ENCODE peak calls at places on chromosomes 16 and 17, in ten cellular contexts. S, I, Z, H, J, E, V, G, Q and D are unnamed samples.

GRCh38 chr17:78397681-78398101 is 19.2 kb downstream of the PGS1 start:
- DNase-seq in G (no peak), V (no peak), Q (no peak), I (peak), J (no peak), E (no peak), Z (no peak), S (peak), H (no peak), D (no peak)

GRCh38 chr16:19130852-19131808 is 17.4 kb downstream of the ITPRIPL2 start:
- DNase-seq in I (no peak), Q (no peak), G (no peak), Z (no peak), S (peak), H (peak), J (no peak), E (peak), V (no peak), D (no peak)

GRCh38 chr17:18064053-18064452 is 23.7 kb upstream of the DRG2 start:
- DNase-seq in I (no peak), J (no peak), V (no peak), Z (no peak), Q (no peak), H (no peak), S (no peak), E (no peak), G (no peak), D (no peak)

GRCh38 chr16:6125483-6126259 is 1028.1 kb upstream of the EEF2KMT start:
- DNase-seq in J (no peak), V (no peak), G (peak), I (no peak), Q (no peak), E (no peak), Z (no peak), S (peak), H (no peak), D (no peak)

GRCh38 chr17:68290268-68290954 is 516 bp downstream of the SLC16A6 start:
- DNase-seq in V (peak), G (peak), E (no peak), I (no peak), H (no peak), S (no peak), Z (peak), J (peak), Q (no peak), D (no peak)

GRCh38 chr16:89744813-89745212 is 23.5 kb downstream of the ZNF276 start:
- DNase-seq in I (no peak), Z (no peak), V (no peak), J (no peak), S (no peak), H (no peak), E (no peak), G (no peak), Q (no peak), D (no peak)

GRCh38 chr16:5027575-5028235 is 6.0 kb downstream of the NAGPA start:
- DNase-seq in J (no peak), V (no peak), S (no peak), I (no peak), Q (no peak), E (no peak), Z (no peak), G (no peak), H (no peak), D (no peak)

GRCh38 chr17:59572301-59572924 is 7.0 kb downstream of the DHX40 start:
- DNase-seq in S (peak), V (no peak), E (peak), H (no peak), Z (no peak), Q (no peak), J (peak), I (no peak), G (no peak), D (no peak)

GRCh38 chr16:80369559-80369958 is 171.2 kb upstream of the DYNLRB2 start:
- DNase-seq in S (peak), V (peak), J (no peak), I (no peak), E (peak), Z (peak), G (peak), Q (peak), H (peak), D (no peak)

GRCh38 chr17:15340966-15341365 is 431 bp downstream of the TEKT3 start:
- DNase-seq in E (no peak), Q (no peak), V (no peak), J (no peak), I (no peak), Z (no peak), S (no peak), G (peak), H (no peak), D (no peak)

GRCh38 chr17:35942588-35943186 is 826 bp downstream of the LYZL6 start:
- DNase-seq in G (no peak), I (no peak), S (no peak), Z (no peak), E (no peak), H (no peak), V (no peak), J (no peak), Q (no peak), D (no peak)

GRCh38 chr17:73278465-73279453 is 17.1 kb upstream of the CPSF4L start:
- DNase-seq in E (peak), I (no peak), H (peak), G (no peak), S (no peak), V (no peak), Z (peak), J (no peak), Q (no peak), D (no peak)

GRCh38 chr17:1460233-1460632 is 4.2 kb upstream of the CRK start:
- DNase-seq in S (no peak), J (no peak), Z (peak), E (no peak), I (peak), Q (peak), G (no peak), H (no peak), V (no peak), D (peak)

GRCh38 chr17:14068542-14069250 is 608 bp upstream of the COX10 start:
- DNase-seq in E (no peak), Q (no peak), G (no peak), H (no peak), S (no peak), Z (no peak), J (no peak), I (no peak), V (no peak), D (no peak)

DNA sequence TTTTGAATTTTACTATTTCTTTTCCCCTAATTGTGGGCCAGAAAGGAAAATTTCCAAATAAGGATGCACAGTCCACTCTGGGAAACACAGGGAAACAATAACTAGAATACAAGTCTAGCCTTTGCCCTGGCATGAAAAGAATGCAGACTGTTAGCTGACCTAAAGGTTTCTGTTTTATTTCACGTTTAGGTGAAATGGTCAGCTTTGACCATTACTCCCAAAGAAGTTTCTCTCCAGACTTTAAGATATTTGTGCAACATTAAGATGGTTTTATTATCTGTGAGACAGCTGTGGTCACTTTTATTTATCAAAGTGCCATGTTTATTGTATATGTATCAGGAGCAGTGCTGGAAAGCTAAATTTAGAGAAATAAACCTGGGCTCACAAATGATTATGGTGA is 163.9 kb downstream of the SPECC1 start:
- DNase-seq in E (no peak), G (no peak), V (no peak), I (no peak), H (no peak), Q (no peak), Z (no peak), S (no peak), J (no peak), D (no peak)
- TF ChIP-seq CTCF in E (no peak), G (no peak), V (no peak), I (no peak), H (no peak), Q (no peak), Z (no peak), S (no peak), J (no peak), D (no peak)

DNA sequence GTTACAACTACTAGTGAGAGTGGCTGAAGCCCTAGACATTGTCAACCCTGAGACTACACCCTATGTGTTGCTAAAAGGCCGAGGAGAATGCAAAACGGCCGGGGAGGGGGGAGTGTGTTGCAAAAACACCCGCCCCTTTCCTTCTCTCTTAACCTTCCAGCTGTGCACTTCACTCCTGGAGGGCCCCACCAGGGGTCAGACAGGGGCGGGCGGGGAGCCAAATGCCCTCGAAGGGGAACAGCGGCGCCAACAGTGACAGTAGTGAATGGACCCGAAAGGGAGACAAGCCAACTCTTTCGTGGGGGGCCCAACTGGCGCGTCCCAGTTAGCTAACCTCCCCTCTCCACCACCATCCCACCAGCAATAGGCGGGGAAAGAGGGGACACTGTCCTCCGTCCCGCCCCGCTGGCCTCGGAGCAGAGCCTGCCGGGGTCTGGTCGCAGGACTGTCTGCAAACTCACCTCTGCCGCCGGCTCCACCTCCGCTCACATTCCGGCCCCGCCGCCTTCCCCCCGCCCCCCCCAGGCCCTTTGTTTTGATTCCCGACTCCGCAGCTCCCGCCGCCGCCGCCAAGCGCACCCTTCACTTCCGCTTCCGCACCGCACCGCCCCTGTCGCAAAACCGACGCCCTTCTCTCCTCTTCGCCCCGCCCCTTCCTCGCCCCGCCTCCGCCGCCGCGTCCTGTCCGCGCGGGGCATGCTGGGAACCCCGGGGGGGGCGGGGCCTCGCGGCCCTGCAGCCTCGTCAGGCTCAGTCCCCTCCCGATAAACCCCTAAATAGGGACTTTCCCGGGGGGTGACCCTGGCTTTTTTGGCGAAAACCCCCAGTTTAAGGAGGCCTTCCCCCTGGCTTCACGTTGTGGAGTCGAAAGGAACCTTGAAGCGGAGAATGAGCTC is at the start of gene MARF1:
- DNase-seq in J (peak), Q (peak), V (peak), S (peak), G (peak), I (peak), E (peak), H (peak), Z (peak), D (no peak)
- TF ChIP-seq CTCF in J (peak), Q (peak), V (peak), S (peak), G (peak), I (peak), E (peak), H (peak), Z (no peak), D (peak)

DNA sequence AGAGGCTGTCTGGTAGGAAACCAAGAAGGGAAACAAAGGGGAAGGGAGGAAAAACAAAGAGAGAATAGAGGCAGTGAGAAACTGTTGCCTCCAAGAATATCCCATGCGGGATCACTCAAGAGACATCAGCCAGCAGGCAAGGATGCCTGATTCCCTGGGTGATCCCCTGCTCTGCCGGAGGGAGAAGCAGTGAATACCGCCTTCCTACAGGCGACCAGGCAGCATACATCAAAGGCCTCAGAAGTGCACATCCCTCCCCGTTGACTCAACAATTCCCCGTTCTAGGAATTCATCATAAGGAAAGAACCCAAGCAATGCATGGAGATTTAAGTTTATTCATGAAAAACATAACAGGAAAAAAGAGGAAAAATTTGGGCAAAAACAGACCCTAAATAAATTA is 84.0 kb downstream of the ZFHX3 start:
- DNase-seq in V (no peak), I (no peak), G (peak), H (no peak), Z (no peak), E (peak), Q (no peak), J (no peak), S (peak), D (no peak)
- TF ChIP-seq CTCF in V (no peak), I (no peak), G (no peak), H (no peak), Z (no peak), E (no peak), Q (no peak), J (no peak), S (peak), D (no peak)

GRCh38 chr16:49704586-49705155 is 151.2 kb downstream of the ZNF423 start:
- DNase-seq in S (no peak), E (no peak), G (peak), Z (no peak), Q (no peak), I (no peak), V (no peak), H (no peak), J (no peak), D (no peak)
- TF ChIP-seq CTCF in S (peak), E (no peak), G (peak), Z (no peak), Q (no peak), I (no peak), V (no peak), H (no peak), J (no peak), D (no peak)

DNA sequence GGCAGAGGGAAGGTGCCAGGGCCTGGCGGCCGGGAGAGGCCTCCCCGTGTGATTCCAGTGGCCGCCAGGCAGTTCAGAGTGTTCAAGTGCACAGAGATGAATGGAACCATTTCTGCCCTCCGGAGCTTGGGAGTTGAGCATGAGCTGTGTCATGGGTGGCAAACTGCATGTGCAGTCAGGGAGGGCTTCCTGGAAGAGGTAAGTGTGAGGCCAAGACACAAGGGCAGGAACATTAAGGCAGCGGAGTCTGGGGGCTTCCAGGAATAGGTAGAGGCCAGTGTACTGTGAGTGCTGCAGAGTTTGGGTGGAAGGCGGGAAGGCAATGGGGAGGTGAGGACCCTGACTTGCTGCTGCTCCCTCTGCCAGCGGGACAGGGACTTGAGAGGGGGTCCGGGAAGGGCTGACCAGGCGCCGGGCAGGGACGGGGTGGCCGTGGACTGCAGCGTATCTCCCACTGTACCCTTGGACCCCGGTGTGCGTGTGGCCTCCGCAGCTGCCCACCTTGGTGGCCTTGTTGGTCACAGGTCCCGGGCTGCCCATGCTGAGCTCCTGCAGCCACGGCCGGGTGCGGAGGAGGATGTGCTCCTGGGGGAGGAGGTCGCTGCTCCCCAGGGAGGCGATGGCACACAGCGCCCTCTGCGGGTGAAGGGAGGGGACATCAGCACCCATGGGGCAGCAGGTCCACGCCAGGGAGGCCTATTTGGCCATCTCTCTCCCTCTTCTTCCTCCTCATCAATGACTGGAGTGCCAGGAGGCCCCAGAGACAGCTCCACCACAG is 7.5 kb upstream of the CEP131 start:
- DNase-seq in I (no peak), H (no peak), V (no peak), G (no peak), J (no peak), Z (no peak), Q (no peak), E (no peak), S (no peak), D (no peak)
- TF ChIP-seq CTCF in I (no peak), H (no peak), V (peak), G (peak), J (peak), Z (no peak), Q (no peak), E (peak), S (peak), D (peak)

GRCh38 chr17:45366691-45367090 is 49.9 kb upstream of the MAP3K14 start:
- DNase-seq in H (no peak), S (no peak), V (no peak), J (no peak), I (no peak), E (no peak), Q (no peak), Z (no peak), G (no peak), D (no peak)

GRCh38 chr17:45367216-45367615 is 50.4 kb upstream of the MAP3K14 start:
- DNase-seq in V (no peak), G (no peak), Z (no peak), E (no peak), S (no peak), Q (no peak), J (no peak), I (no peak), H (no peak), D (no peak)

GRCh38 chr17:45366049-45366448 is 49.2 kb upstream of the MAP3K14 start:
- DNase-seq in J (no peak), V (no peak), I (no peak), S (no peak), Q (no peak), H (no peak), G (no peak), E (no peak), Z (no peak), D (no peak)

GRCh38 chr17:45370949-45371413 is 54.2 kb upstream of the MAP3K14 start:
- DNase-seq in J (no peak), V (no peak), E (peak), S (peak), Q (no peak), Z (no peak), G (no peak), H (no peak), I (no peak), D (no peak)

DNA sequence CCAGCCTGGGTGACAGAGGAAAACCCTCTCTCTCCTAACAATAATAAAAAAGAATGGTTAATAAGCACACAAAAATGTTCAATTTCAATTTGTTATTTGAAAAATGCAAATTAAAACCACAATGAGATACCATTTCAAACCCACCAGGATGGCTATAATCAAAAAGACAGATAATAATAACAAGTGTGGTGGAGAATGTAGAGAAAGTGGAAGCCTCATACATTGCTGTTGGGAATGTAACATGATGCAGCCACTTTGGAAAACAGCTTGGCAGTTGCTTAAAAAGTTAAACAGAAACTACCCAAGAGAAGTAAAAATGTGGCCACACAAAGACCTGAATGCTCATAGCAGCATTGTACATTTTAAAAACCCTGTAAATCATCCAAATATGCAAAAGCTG is 51.8 kb upstream of the MAP3K14 start:
- DNase-seq in E (peak), H (no peak), Z (no peak), G (no peak), Q (no peak), V (no peak), S (peak), J (no peak), I (no peak), D (no peak)
- TF ChIP-seq CTCF in E (no peak), H (no peak), Z (no peak), G (no peak), Q (no peak), V (no peak), S (no peak), J (no peak), I (no peak), D (no peak)

GRCh38 chr17:44894642-44895041 is 4.6 kb downstream of the EFTUD2 start:
- DNase-seq in I (no peak), G (no peak), J (no peak), Z (no peak), V (no peak), H (no peak), Q (no peak), S (no peak), E (no peak), D (no peak)
- TF ChIP-seq CTCF in I (no peak), G (no peak), J (no peak), Z (no peak), V (no peak), H (no peak), Q (no peak), S (no peak), E (no peak), D (no peak)

DNA sequence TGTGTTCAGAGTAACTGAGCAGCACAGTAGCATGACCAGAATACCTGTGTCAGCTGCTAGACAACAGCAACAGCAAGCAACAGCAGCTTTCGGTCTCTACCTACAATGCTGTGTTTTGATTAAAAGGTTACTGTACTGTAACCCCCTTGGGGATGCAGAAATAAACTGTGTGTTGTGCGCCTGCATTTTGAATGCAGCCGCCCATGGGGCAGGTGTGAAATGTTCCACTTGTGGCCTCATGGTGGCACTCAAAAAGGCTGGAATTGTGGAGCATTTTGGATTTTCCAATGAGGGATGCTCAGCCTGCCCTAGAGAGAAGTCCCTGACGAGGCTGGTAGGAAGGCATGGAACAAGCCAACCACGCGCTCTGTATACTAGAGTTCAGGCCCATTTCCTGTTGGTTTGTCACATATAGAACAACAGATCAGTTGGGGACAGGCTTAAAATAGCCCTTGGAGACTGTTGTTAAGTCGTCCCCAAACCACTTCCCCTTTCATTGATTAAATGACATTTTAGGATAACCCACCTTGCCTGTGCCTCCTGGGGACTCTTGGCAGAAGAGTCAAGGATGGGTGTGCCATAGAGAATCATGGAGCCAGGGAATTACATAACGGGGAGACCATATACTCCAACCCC is 27.1 kb downstream of the SCPEP1 start:
- DNase-seq in E (no peak), V (no peak), Q (no peak), S (no peak), H (no peak), I (no peak), J (peak), Z (peak), G (peak), D (no peak)
- TF ChIP-seq CTCF in E (no peak), V (peak), Q (peak), S (peak), H (no peak), I (peak), J (no peak), Z (peak), G (peak), D (peak)

GRCh38 chr16:71500964-71501363 is 11.8 kb upstream of the ZNF19 start:
- DNase-seq in V (no peak), Z (no peak), G (no peak), J (no peak), I (no peak), Q (no peak), E (no peak), S (no peak), H (no peak), D (no peak)
- TF ChIP-seq CTCF in V (no peak), Z (no peak), G (no peak), J (no peak), I (no peak), Q (no peak), E (no peak), S (peak), H (no peak), D (no peak)